ENCODE peak calls at places on chromosome 4, in four cellular contexts. B is IMR-90, N is trophoblast cell, Z is mesendoderm. W is an unnamed sample.

GRCh38 chr4:127586922-127587571 is 45.7 kb upstream of the INTU start:
- DNase-seq in B (peak), N (peak), Z (peak), W (peak)

GRCh38 chr4:184782731-184783472 is 42.9 kb downstream of the ACSL1 start:
- DNase-seq in B (no peak), N (no peak), Z (no peak), W (no peak)

GRCh38 chr4:159487284-159487747 is 384.4 kb downstream of the RAPGEF2 start:
- DNase-seq in B (peak), N (peak), Z (peak), W (peak)

GRCh38 chr4:33323393-33323792 is 2603.2 kb downstream of the PCDH7 start:
- DNase-seq in B (no peak), N (no peak), Z (no peak), W (no peak)

GRCh38 chr4:158169516-158169915 is 3.3 kb downstream of the GASK1B start:
- DNase-seq in B (no peak), N (no peak), Z (no peak), W (no peak)

GRCh38 chr4:140637836-140638235 is 69.1 kb upstream of the UCP1 start:
- DNase-seq in B (no peak), N (peak), Z (peak), W (no peak)

GRCh38 chr4:119725688-119726330 is 97.2 kb upstream of the PDE5A start:
- DNase-seq in B (peak), N (no peak), Z (no peak), W (peak)

GRCh38 chr4:182325848-182326255 is 82.7 kb downstream of the TENM3 start:
- DNase-seq in B (no peak), N (no peak), Z (no peak), W (no peak)

GRCh38 chr4:78297075-78297815 is 240.1 kb downstream of the FRAS1 start:
- DNase-seq in B (peak), N (no peak), Z (no peak), W (no peak)

GRCh38 chr4:178387756-178388155 is 945.5 kb upstream of the AGA start:
- DNase-seq in B (peak), N (no peak), Z (no peak), W (no peak)

GRCh38 chr4:118920247-118920646 is 31.6 kb downstream of the SYNPO2 start:
- DNase-seq in B (peak), N (no peak), Z (no peak), W (no peak)

GRCh38 chr4:128812360-128812958 is 3.0 kb downstream of the JADE1 start:
- DNase-seq in B (peak), N (peak), Z (peak), W (peak)

GRCh38 chr4:100981447-100982204 is 365.7 kb downstream of the PPP3CA start:
- DNase-seq in B (peak), N (no peak), Z (peak), W (peak)

GRCh38 chr4:81512945-81513584 is 41.4 kb upstream of the RASGEF1B start:
- DNase-seq in B (no peak), N (no peak), Z (no peak), W (no peak)

GRCh38 chr4:141768954-141769353 is 132.6 kb downstream of the IL15 start:
- DNase-seq in B (peak), N (no peak), Z (no peak), W (peak)

GRCh38 chr4:138241281-138242075 is 671 bp downstream of the SLC7A11 start:
- DNase-seq in B (peak), N (no peak), Z (no peak), W (peak)

GRCh38 chr4:142077048-142077447 is 440.7 kb downstream of the IL15 start:
- DNase-seq in B (no peak), N (no peak), Z (no peak), W (no peak)

GRCh38 chr4:15400911-15401671 is 26.7 kb upstream of the C1QTNF7 start:
- DNase-seq in B (peak), N (peak), Z (peak), W (peak)

GRCh38 chr4:73917081-73917501 is 47.9 kb downstream of the CXCL1 start:
- DNase-seq in B (peak), N (peak), Z (no peak), W (peak)

GRCh38 chr4:111880116-111880515 is 265.1 kb upstream of the FAM241A start:
- DNase-seq in B (no peak), N (no peak), Z (no peak), W (no peak)

GRCh38 chr4:78644744-78645330 is 93.3 kb downstream of the ANXA3 start:
- DNase-seq in B (peak), N (peak), Z (peak), W (peak)

DNA sequence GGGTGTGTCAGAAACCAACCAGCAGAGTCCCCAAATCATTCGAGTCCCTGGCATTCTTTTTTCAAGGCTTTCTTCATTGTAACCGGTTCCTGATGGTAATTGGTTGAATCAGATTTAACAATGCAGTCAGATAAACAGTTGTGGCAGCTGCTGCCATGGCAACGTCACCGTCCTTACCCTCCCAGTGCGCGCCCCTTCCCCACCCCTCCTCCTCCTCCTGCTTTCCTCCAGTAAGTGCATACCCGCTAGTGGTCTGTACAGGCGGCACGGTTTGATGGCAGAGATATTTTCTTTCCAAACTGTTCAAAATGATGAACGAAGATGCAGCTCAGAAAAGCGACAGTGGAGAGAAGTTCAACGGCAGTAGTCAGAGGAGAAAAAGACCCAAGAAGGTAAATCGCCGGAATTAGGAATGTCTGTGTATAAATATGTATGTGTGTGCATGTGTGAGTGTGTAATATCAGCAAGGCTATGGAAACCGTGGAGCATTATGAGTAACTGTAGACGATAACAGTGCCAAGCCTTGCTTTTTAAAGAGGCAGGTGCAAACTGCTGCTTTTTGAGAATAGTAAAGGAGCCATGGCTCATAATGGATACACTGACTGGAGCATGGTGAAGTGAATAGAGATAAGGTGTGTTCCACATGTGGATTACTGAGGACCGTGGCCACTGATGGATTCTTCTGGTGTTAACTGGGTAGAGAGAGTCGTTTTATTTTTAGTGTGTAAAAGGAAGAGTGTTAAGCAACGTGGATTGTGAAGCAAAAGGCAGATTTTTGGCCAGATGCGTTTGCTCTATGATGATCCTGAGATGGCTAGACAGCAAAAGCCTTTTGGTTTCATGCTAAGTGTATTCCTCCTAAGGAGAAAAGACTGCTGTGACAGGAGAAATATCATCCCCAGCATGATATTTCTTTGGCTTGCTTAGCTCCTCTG is at the start of gene ANK2:
- DNase-seq in B (no peak), N (no peak), Z (peak), W (no peak)
- H3K4me3 ChIP-seq in B (no peak), N (no peak), Z (no peak), W (no peak)

GRCh38 chr4:7571001-7571400 is 136.3 kb upstream of the PSAPL1 start:
- DNase-seq in B (no peak), N (no peak), Z (no peak), W (no peak)
- H2AK5ac ChIP-seq in B (no peak), N (no peak), Z (no peak), W (no peak)

DNA sequence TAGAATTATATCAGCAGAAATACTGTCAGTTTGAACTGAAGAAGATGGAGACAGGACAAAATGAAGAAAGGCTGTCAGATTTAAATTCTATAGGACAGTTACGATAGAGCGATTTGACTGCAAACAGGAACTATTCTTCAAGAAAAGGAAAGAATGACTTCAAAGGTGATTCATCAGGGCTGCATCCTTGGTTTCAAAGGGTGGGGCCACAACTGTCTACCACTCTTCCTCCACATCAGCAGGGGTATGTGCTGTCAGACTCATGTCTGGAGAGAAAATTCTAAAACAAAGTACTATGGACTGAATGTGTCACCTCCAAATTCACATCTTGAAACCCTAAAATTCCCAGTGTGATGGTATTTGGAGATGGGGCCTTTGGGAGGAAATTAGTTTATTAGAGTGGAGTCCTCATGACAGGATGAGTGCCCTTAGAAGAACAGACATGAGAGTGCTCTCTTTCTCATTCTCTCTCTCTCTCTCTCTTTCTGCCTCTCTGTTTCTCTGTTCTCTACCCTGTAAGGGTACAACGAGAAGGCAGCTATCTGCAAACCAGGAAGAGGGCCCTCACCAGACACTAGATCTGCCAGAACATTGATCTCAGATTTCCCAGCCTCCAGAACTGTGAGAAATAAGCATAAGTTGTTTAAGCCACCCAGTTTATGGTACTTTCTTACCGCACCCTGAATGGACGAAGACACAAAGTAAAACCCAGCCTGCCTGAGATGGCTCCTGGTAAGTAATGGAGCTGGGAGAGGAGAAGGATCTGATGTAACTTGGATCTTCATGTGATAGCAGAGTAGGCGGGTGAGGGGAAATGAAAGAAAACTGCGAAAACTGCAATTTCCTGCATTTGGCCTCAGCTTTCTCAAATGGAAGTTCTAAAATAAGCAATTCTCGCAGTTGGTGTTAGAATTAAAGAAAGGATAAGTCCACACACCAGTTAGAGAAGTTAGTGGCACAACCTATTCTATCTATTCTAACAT is 8.9 kb upstream of the CDS1 start:
- DNase-seq in B (no peak), N (no peak), Z (peak), W (no peak)
- H3K4me3 ChIP-seq in B (no peak), N (no peak), Z (no peak), W (no peak)

GRCh38 chr4:1321486-1321885 is 25.5 kb upstream of the UVSSA start:
- DNase-seq in B (no peak), N (no peak), Z (no peak), W (no peak)
- H2AK5ac ChIP-seq in B (no peak), N (no peak), Z (no peak), W (no peak)

W was measured in mesenchymal stem cell.